ENCODE peak calls at places on chromosomes 7 and 10, in six cellular contexts. S is sigmoid colon, Z is K562, Y is stomach, B is spleen, A is esophagus muscularis mucosa. K is an unnamed sample.

GRCh38 chr7:108066486-108066885 is 63.5 kb upstream of the LAMB1 start:
- DNase-seq in S (no peak), A (no peak), B (no peak), Z (no peak), Y (no peak), K (no peak)

GRCh38 chr10:104762793-104763192 is 121.7 kb downstream of the SORCS3 start:
- DNase-seq in Z (no peak), S (no peak), Y (no peak), A (no peak), B (no peak), K (no peak)

GRCh38 chr7:131536361-131536849 is 20.0 kb downstream of the PODXL start:
- DNase-seq in B (peak; percentile 64), Y (no peak), A (no peak), S (peak; percentile 42), Z (no peak), K (peak; percentile 91)

GRCh38 chr7:30225863-30226361 is 58.5 kb upstream of the ZNRF2 start:
- DNase-seq in Y (peak; percentile 83), S (peak; percentile 83), A (peak; percentile 93), Z (no peak), B (peak; percentile 79), K (peak; percentile 90)

GRCh38 chr10:89203237-89203636 is 3.9 kb downstream of the CH25H start:
- DNase-seq in Y (no peak), B (no peak), S (no peak), A (no peak), Z (no peak), K (no peak)

GRCh38 chr10:79116801-79117723 is 48.3 kb downstream of the ZMIZ1 start:
- DNase-seq in B (peak; percentile 76), Y (peak; percentile 50), S (peak; percentile 86), Z (no peak), A (no peak), K (peak; percentile 89)

GRCh38 chr7:108723343-108723957 is 153.8 kb downstream of the DNAJB9 start:
- DNase-seq in Y (no peak), S (no peak), Z (no peak), B (no peak), A (no peak), K (no peak)

GRCh38 chr10:61390841-61391240 is 62.3 kb downstream of the TMEM26 start:
- DNase-seq in Z (no peak), A (no peak), S (no peak), B (no peak), Y (no peak), K (no peak)

GRCh38 chr7:128363261-128363721 is 1.8 kb upstream of the PRRT4 start:
- DNase-seq in Y (no peak), B (no peak), A (no peak), S (no peak), Z (no peak), K (no peak)

GRCh38 chr7:103636153-103636552 is 190.1 kb upstream of the SLC26A5 start:
- DNase-seq in Y (no peak), A (no peak), S (no peak), B (no peak), Z (no peak), K (no peak)

GRCh38 chr10:13973742-13974141 is 357.0 kb downstream of the FRMD4A start:
- DNase-seq in B (no peak), A (no peak), Z (no peak), S (no peak), Y (no peak), K (no peak)

GRCh38 chr10:70740441-70741288 is 44.5 kb downstream of the TBATA start:
- DNase-seq in Y (no peak), B (no peak), S (no peak), A (no peak), Z (no peak), K (no peak)

GRCh38 chr10:89785095-89785494 is 83.7 kb downstream of the KIF20B start:
- DNase-seq in B (no peak), Y (no peak), A (no peak), Z (peak; percentile 11), S (no peak), K (no peak)

GRCh38 chr10:102420443-102420809 is 210 bp upstream of the FBXL15 start:
- DNase-seq in Y (peak; percentile 89), A (no peak), S (no peak), B (no peak), Z (no peak), K (peak; percentile 92)

GRCh38 chr7:55087521-55087961 is 68.7 kb downstream of the EGFR start:
- DNase-seq in B (no peak), Y (no peak), S (no peak), A (no peak), Z (no peak), K (no peak)

GRCh38 chr10:46216836-46217748 is 69.7 kb upstream of the ANTXRL start:
- DNase-seq in S (peak; percentile 50), Y (no peak), A (peak; percentile 42), B (peak; percentile 43), Z (peak; percentile 85), K (no peak)

GRCh38 chr10:33330543-33331019 is 3.9 kb downstream of the NRP1 start:
- DNase-seq in A (no peak), B (peak; percentile 88), Z (peak; percentile 70), Y (peak; percentile 85), S (peak; percentile 91), K (peak; percentile 87)

GRCh38 chr10:132572545-132572937 is 35.0 kb downstream of the INPP5A start:
- DNase-seq in Y (no peak), Z (no peak), S (peak; percentile 56), B (no peak), A (no peak), K (no peak)

GRCh38 chr10:51617576-51618298 is 81.7 kb downstream of the CSTF2T start:
- DNase-seq in Y (no peak), Z (no peak), B (no peak), A (no peak), S (no peak), K (no peak)

GRCh38 chr7:87129836-87130235 is 22.4 kb upstream of the DMTF1 start:
- DNase-seq in S (no peak), Z (no peak), B (no peak), Y (no peak), A (no peak), K (no peak)

GRCh38 chr7:27147211-27148030 is at the start of gene HOXA6:
- DNase-seq in Z (no peak), Y (peak; percentile 53), B (peak; percentile 80), A (no peak), S (peak; percentile 89), K (peak; percentile 71)
- H3K4me3 ChIP-seq in Z (no peak within 1 kb of the TSS), Y (peak within 1 kb of the TSS; percentile 55), B (peak within 1 kb of the TSS; percentile 20), A (peak within 1 kb of the TSS; percentile 53), S (peak within 1 kb of the TSS; percentile 67), K (no peak within 1 kb of the TSS)

GRCh38 chr7:32890553-32891045 is 961 bp downstream of the KBTBD2 start:
- DNase-seq in A (no peak), B (no peak), Y (no peak), Z (peak; percentile 21), S (no peak), K (peak; percentile 29)
- H3K4me1 ChIP-seq in A (peaks cover 77% of the 10 kb centered on the region), B (peaks cover 69% of the 10 kb centered on the region), Y (peaks cover 41% of the 10 kb centered on the region), Z (peaks cover 25% of the 10 kb centered on the region), S (peaks cover 32% of the 10 kb centered on the region), K (peaks cover 52% of the 10 kb centered on the region)

GRCh38 chr7:101630591-101630990 is 1.5 kb upstream of the MYL10 start:
- DNase-seq in A (no peak), B (peak; percentile 72), Z (no peak), Y (no peak), S (no peak), K (no peak)
- TF ChIP-seq POLR2A in A (no peak), B (no peak), Z (no peak), Y (no peak), S (no peak), K (no peak)

DNA sequence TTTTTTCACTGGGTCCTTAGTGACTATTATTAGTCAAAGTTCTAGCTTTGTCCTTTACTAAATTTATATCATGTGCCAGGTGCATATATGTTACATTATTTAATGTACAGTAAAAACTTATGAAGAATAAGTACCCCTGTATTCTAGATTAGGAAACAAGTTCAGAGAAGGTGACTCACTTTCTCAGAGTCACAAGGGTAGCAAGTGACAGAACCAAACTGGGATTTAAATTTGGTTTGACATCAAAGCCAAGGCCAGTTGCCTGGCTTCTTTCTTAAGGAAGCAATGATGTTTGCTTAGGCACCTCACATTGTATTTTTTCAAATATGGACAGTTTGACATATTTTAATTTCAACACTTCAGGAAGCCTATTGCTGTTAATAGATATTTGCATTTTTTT is 2.5 kb downstream of the LSM8 start:
- DNase-seq in B (no peak), S (no peak), Y (no peak), Z (no peak), A (no peak), K (no peak)
- H3K4me3 ChIP-seq in B (no peak overlapping the region), S (no peak overlapping the region), Y (no peak overlapping the region), Z (peak overlapping the region; percentile 68), A (no peak overlapping the region), K (no peak overlapping the region)